ENCODE peak calls at places on chromosomes 13 and 19, in six cellular contexts. P is Daoy, D is choroid plexus epithelial cell, J is esophagus squamous epithelium, A is iPS-NIHi11, I is T-helper 1 cell. G is an unnamed sample.

GRCh38 chr19:21789761-21790160 is 22.4 kb upstream of the ZNF100 start:
- DNase-seq in P (no peak), D (no peak), J (no peak), A (no peak), I (no peak), G (no peak)

GRCh38 chr13:32647926-32648325 is 61.7 kb downstream of the PDS5B start:
- DNase-seq in P (no peak), D (no peak), J (no peak), A (peak), I (no peak), G (no peak)

GRCh38 chr19:409006-409514 is at the start of gene C2CD4C:
- DNase-seq in P (no peak), D (no peak), J (no peak), A (peak), I (no peak), G (no peak)

GRCh38 chr19:4829001-4829712 is 2.4 kb downstream of the TICAM1 start:
- DNase-seq in P (no peak), D (no peak), J (no peak), A (no peak), I (no peak), G (peak)

GRCh38 chr13:90205081-90205480 is 1142.4 kb upstream of the MIR17HG start:
- DNase-seq in P (no peak), D (no peak), J (no peak), A (no peak), I (no peak), G (no peak)

GRCh38 chr19:41894350-41894749 is 11.4 kb downstream of the ARHGEF1 start:
- DNase-seq in P (no peak), D (no peak), J (no peak), A (no peak), I (no peak), G (no peak)

GRCh38 chr13:94309997-94310842 is 169.3 kb downstream of the DCT start:
- DNase-seq in P (peak), D (peak), J (no peak), A (no peak), I (no peak), G (no peak)

GRCh38 chr19:36528921-36529518 is 949 bp upstream of the ZNF260 start:
- DNase-seq in P (peak), D (no peak), J (no peak), A (peak), I (peak), G (no peak)

GRCh38 chr13:27853871-27854270 is 61.6 kb downstream of the GSX1 start:
- DNase-seq in P (peak), D (no peak), J (no peak), A (no peak), I (no peak), G (no peak)

GRCh38 chr19:49712397-49712859 is 21.5 kb downstream of the CPT1C start:
- DNase-seq in P (peak), D (peak), J (no peak), A (peak), I (no peak), G (no peak)

GRCh38 chr19:46546194-46546896 is 50.7 kb upstream of the PNMA8B start:
- DNase-seq in P (peak), D (peak), J (no peak), A (peak), I (peak), G (peak)

GRCh38 chr13:76939215-76939614 is 9.1 kb upstream of the ACOD1 start:
- DNase-seq in P (no peak), D (peak), J (no peak), A (no peak), I (no peak), G (no peak)

GRCh38 chr19:656751-657559 is 6.1 kb downstream of the RNF126 start:
- DNase-seq in P (no peak), D (no peak), J (no peak), A (no peak), I (no peak), G (no peak)

GRCh38 chr13:110454956-110455355 is 106.6 kb downstream of the RAB20 start:
- DNase-seq in P (no peak), D (no peak), J (no peak), A (no peak), I (no peak), G (no peak)

GRCh38 chr19:16969127-16969526 is 57.5 kb downstream of the CPAMD8 start:
- DNase-seq in P (peak), D (peak), J (no peak), A (no peak), I (no peak), G (no peak)

GRCh38 chr13:87128006-87128405 is 543.2 kb upstream of the SLITRK5 start:
- DNase-seq in P (no peak), D (peak), J (no peak), A (peak), I (no peak), G (no peak)

GRCh38 chr19:8515317-8515716 is 1.4 kb upstream of the ZNF414 start:
- DNase-seq in P (no peak), D (peak), J (no peak), A (no peak), I (peak), G (peak)

GRCh38 chr13:28479005-28479404 is 15.9 kb downstream of the FLT1 start:
- DNase-seq in P (no peak), D (no peak), J (no peak), A (no peak), I (no peak), G (no peak)

GRCh38 chr19:33498391-33499000 is 23.1 kb downstream of the PEPD start:
- DNase-seq in P (no peak), D (no peak), J (no peak), A (no peak), I (no peak), G (no peak)

GRCh38 chr13:109872864-109873263 is 86.5 kb upstream of the IRS2 start:
- DNase-seq in P (no peak), D (no peak), J (no peak), A (no peak), I (no peak), G (no peak)

GRCh38 chr13:63693696-63694095 is 2278.0 kb upstream of the PCDH20 start:
- DNase-seq in P (no peak), D (no peak), J (no peak), A (no peak), I (no peak), G (no peak)

GRCh38 chr19:13063461-13064091 is 39.1 kb downstream of the LYL1 start:
- DNase-seq in P (no peak), D (no peak), J (no peak), A (no peak), I (no peak), G (no peak)

GRCh38 chr19:51715850-51716249 is 7.9 kb downstream of the HAS1 start:
- DNase-seq in P (no peak), D (no peak), J (no peak), A (no peak), I (no peak), G (no peak)

GRCh38 chr13:109476001-109476400 is 310.4 kb downstream of the IRS2 start:
- DNase-seq in P (no peak), D (no peak), J (no peak), A (no peak), I (no peak), G (no peak)

GRCh38 chr13:56110751-56111150 is 1030.0 kb upstream of the PRR20A start:
- DNase-seq in P (no peak), D (no peak), J (no peak), A (no peak), I (no peak), G (no peak)

GRCh38 chr13:30191491-30192100 is 115.8 kb downstream of the KATNAL1 start:
- DNase-seq in P (peak), D (no peak), J (no peak), A (no peak), I (no peak), G (no peak)

GRCh38 chr13:35785563-35786327 is 309.3 kb upstream of the MAB21L1 start:
- DNase-seq in P (no peak), D (no peak), J (no peak), A (no peak), I (no peak), G (no peak)

GRCh38 chr19:39506944-39507714 is 7.8 kb upstream of the SELENOV start:
- DNase-seq in P (peak), D (peak), J (no peak), A (peak), I (peak), G (peak)

GRCh38 chr13:40756042-40756441 is 14.9 kb downstream of the MRPS31 start:
- DNase-seq in P (no peak), D (no peak), J (no peak), A (no peak), I (no peak), G (no peak)

GRCh38 chr13:33642374-33643065 is 175.4 kb upstream of the RFC3 start:
- DNase-seq in P (no peak), D (peak), J (no peak), A (no peak), I (no peak), G (no peak)

GRCh38 chr19:4086336-4086953 is 19.7 kb upstream of the ZBTB7A start:
- DNase-seq in P (peak), D (no peak), J (no peak), A (no peak), I (no peak), G (no peak)

GRCh38 chr13:23541221-23541620 is 29.0 kb upstream of the TNFRSF19 start:
- DNase-seq in P (no peak), D (peak), J (no peak), A (no peak), I (no peak), G (no peak)

GRCh38 chr19:45499196-45500180 is 1.2 kb downstream of the PPM1N start:
- DNase-seq in P (peak), D (peak), J (no peak), A (peak), I (peak), G (no peak)

G was measured in head of caudate nucleus.